ENCODE peak calls at places on chromosomes 5 and 9, in five cellular contexts. One of them, this sample, is unnamed.

GRCh38 chr5:150674376-150674821 is 13.3 kb downstream of the MYOZ3 start:
- DNase-seq in head of caudate nucleus: no peak
- DNase-seq in posterior vena cava: peak
- DNase-seq in neural crest cell: no peak
- DNase-seq in brain microvascular endothelial cell: no peak
- DNase-seq in this sample: no peak

GRCh38 chr5:19322716-19323485 is 665.1 kb downstream of the CDH18 start:
- DNase-seq in neural crest cell: no peak
- DNase-seq in brain microvascular endothelial cell: no peak
- DNase-seq in posterior vena cava: no peak
- DNase-seq in head of caudate nucleus: no peak
- DNase-seq in this sample: no peak

GRCh38 chr5:60576425-60576824 is 123.5 kb downstream of the DEPDC1B start:
- DNase-seq in brain microvascular endothelial cell: no peak
- DNase-seq in head of caudate nucleus: no peak
- DNase-seq in neural crest cell: no peak
- DNase-seq in posterior vena cava: no peak
- DNase-seq in this sample: no peak

GRCh38 chr5:169695919-169696490 is 58.9 kb downstream of the DOCK2 start:
- DNase-seq in posterior vena cava: no peak
- DNase-seq in head of caudate nucleus: no peak
- DNase-seq in neural crest cell: no peak
- DNase-seq in brain microvascular endothelial cell: peak
- DNase-seq in this sample: no peak

GRCh38 chr5:3654515-3654914 is 58.9 kb downstream of the IRX1 start:
- DNase-seq in brain microvascular endothelial cell: no peak
- DNase-seq in neural crest cell: no peak
- DNase-seq in posterior vena cava: no peak
- DNase-seq in head of caudate nucleus: no peak
- DNase-seq in this sample: no peak

GRCh38 chr5:143311428-143311827 is 92.1 kb downstream of the NR3C1 start:
- DNase-seq in brain microvascular endothelial cell: peak
- DNase-seq in head of caudate nucleus: no peak
- DNase-seq in neural crest cell: no peak
- DNase-seq in posterior vena cava: no peak
- DNase-seq in this sample: no peak

GRCh38 chr5:169923988-169924387 is 56.3 kb downstream of the INSYN2B start:
- DNase-seq in head of caudate nucleus: no peak
- DNase-seq in brain microvascular endothelial cell: no peak
- DNase-seq in neural crest cell: no peak
- DNase-seq in posterior vena cava: no peak
- DNase-seq in this sample: no peak

GRCh38 chr5:69528015-69528414 is 32.0 kb upstream of the GTF2H2C start:
- DNase-seq in neural crest cell: no peak
- DNase-seq in brain microvascular endothelial cell: no peak
- DNase-seq in head of caudate nucleus: no peak
- DNase-seq in posterior vena cava: no peak
- DNase-seq in this sample: no peak

GRCh38 chr9:96020300-96020821 is 144.9 kb downstream of the ERCC6L2 start:
- DNase-seq in head of caudate nucleus: no peak
- DNase-seq in brain microvascular endothelial cell: no peak
- DNase-seq in posterior vena cava: no peak
- DNase-seq in neural crest cell: no peak
- DNase-seq in this sample: no peak

GRCh38 chr9:126809068-126809467 is 4.2 kb downstream of the ZBTB43 start:
- DNase-seq in posterior vena cava: no peak
- DNase-seq in head of caudate nucleus: no peak
- DNase-seq in neural crest cell: no peak
- DNase-seq in brain microvascular endothelial cell: no peak
- DNase-seq in this sample: no peak

GRCh38 chr5:163293836-163294235 is 143.6 kb upstream of the CCNG1 start:
- DNase-seq in posterior vena cava: no peak
- DNase-seq in neural crest cell: no peak
- DNase-seq in brain microvascular endothelial cell: no peak
- DNase-seq in head of caudate nucleus: no peak
- DNase-seq in this sample: no peak

GRCh38 chr5:177429248-177430045 is 3.0 kb downstream of the GRK6 start:
- DNase-seq in head of caudate nucleus: peak
- DNase-seq in neural crest cell: no peak
- DNase-seq in posterior vena cava: peak
- DNase-seq in brain microvascular endothelial cell: no peak
- DNase-seq in this sample: no peak

GRCh38 chr5:172891716-172892421 is 57.8 kb downstream of the ERGIC1 start:
- DNase-seq in posterior vena cava: peak
- DNase-seq in neural crest cell: no peak
- DNase-seq in head of caudate nucleus: no peak
- DNase-seq in brain microvascular endothelial cell: no peak
- DNase-seq in this sample: no peak

GRCh38 chr5:43753069-43753468 is 150.1 kb downstream of the NNT start:
- DNase-seq in head of caudate nucleus: no peak
- DNase-seq in neural crest cell: no peak
- DNase-seq in posterior vena cava: no peak
- DNase-seq in brain microvascular endothelial cell: no peak
- DNase-seq in this sample: no peak

GRCh38 chr9:123322771-123323481 is 33.1 kb upstream of the CRB2 start:
- DNase-seq in neural crest cell: no peak
- DNase-seq in brain microvascular endothelial cell: no peak
- DNase-seq in head of caudate nucleus: no peak
- DNase-seq in posterior vena cava: no peak
- DNase-seq in this sample: no peak

GRCh38 chr5:1167361-1167727 is 34.1 kb upstream of the SLC6A19 start:
- DNase-seq in posterior vena cava: no peak
- DNase-seq in neural crest cell: no peak
- DNase-seq in brain microvascular endothelial cell: no peak
- DNase-seq in head of caudate nucleus: no peak
- DNase-seq in this sample: no peak

GRCh38 chr5:88269222-88269771 is 652 bp upstream of the TMEM161B start:
- DNase-seq in head of caudate nucleus: peak
- DNase-seq in neural crest cell: no peak
- DNase-seq in posterior vena cava: no peak
- DNase-seq in brain microvascular endothelial cell: no peak
- DNase-seq in this sample: no peak

GRCh38 chr9:130626249-130626982 is 38.0 kb upstream of the PRDM12 start:
- DNase-seq in neural crest cell: peak
- DNase-seq in posterior vena cava: peak
- DNase-seq in brain microvascular endothelial cell: no peak
- DNase-seq in head of caudate nucleus: no peak
- DNase-seq in this sample: no peak

GRCh38 chr9:35954942-35955546 is 2.9 kb downstream of the OR2S2 start:
- DNase-seq in posterior vena cava: no peak
- DNase-seq in brain microvascular endothelial cell: peak
- DNase-seq in neural crest cell: peak
- DNase-seq in head of caudate nucleus: peak
- DNase-seq in this sample: peak

This sample was measured in neuronal stem cell.